ENCODE peak calls at places on chromosomes 7 and 10, in ten cellular contexts. P is foreskin keratinocyte; D is thoracic aorta; G is progenitor cell of endocrine pancreas; R is tibial nerve; Y is CD4-positive, alpha-beta T cell; K is coronary artery; U is uterus; M is mucosa of descending colon; N is fibroblast of mammary gland. C is an unnamed sample.
A peak's percentile ranks its signal among the peaks of the same experiment; 100 is the strongest.

GRCh38 chr10:92760609-92761008 is 70.9 kb downstream of the HHEX start:
- DNase-seq in M (no peak), N (peak; percentile 22), G (no peak), P (no peak), U (no peak), Y (no peak), R (no peak), K (no peak), D (no peak), C (peak; percentile 54)

GRCh38 chr7:98653601-98654310 is 36.7 kb downstream of the NPTX2 start:
- DNase-seq in P (no peak), D (no peak), Y (no peak), G (no peak), K (no peak), M (no peak), N (no peak), R (no peak), U (no peak), C (no peak)

GRCh38 chr7:88310950-88311674 is 4.4 kb upstream of the STEAP4 start:
- DNase-seq in Y (no peak), K (no peak), R (no peak), D (no peak), U (no peak), N (peak; percentile 51), P (no peak), M (no peak), G (no peak), C (no peak)

GRCh38 chr10:126324826-126325225 is 63.5 kb downstream of the ADAM12 start:
- DNase-seq in G (no peak), Y (no peak), U (no peak), R (no peak), P (no peak), D (no peak), M (no peak), N (no peak), K (no peak), C (no peak)

GRCh38 chr7:47783456-47784240 is 164.6 kb downstream of the PKD1L1 start:
- DNase-seq in K (no peak), R (no peak), D (peak; percentile 22), Y (no peak), M (no peak), G (no peak), U (peak; percentile 81), N (peak; percentile 96), P (peak; percentile 85), C (peak; percentile 93)

GRCh38 chr7:45573636-45574470 is at the start of gene ADCY1:
- DNase-seq in R (no peak), U (no peak), P (no peak), G (peak; percentile 60), M (no peak), N (no peak), D (no peak), K (peak; percentile 61), Y (no peak), C (no peak)

GRCh38 chr7:97845622-97846203 is 26.5 kb downstream of the ASNS start:
- DNase-seq in Y (no peak), G (no peak), U (no peak), N (peak; percentile 34), D (no peak), P (no peak), K (no peak), R (no peak), M (no peak), C (peak; percentile 24)

GRCh38 chr7:80175744-80176143 is 41.1 kb downstream of the GNAI1 start:
- DNase-seq in D (no peak), G (no peak), U (no peak), K (no peak), R (no peak), N (no peak), Y (no peak), P (no peak), M (no peak), C (no peak)

GRCh38 chr7:102828291-102828690 is 79.5 kb downstream of the FAM185A start:
- DNase-seq in D (no peak), K (no peak), R (no peak), U (no peak), N (no peak), G (no peak), M (no peak), Y (no peak), P (no peak), C (no peak)

GRCh38 chr7:83782628-83783027 is 133.7 kb upstream of the SEMA3E start:
- DNase-seq in P (no peak), N (peak; percentile 42), Y (no peak), U (no peak), K (no peak), G (no peak), R (no peak), D (no peak), M (no peak), C (no peak)

DNA sequence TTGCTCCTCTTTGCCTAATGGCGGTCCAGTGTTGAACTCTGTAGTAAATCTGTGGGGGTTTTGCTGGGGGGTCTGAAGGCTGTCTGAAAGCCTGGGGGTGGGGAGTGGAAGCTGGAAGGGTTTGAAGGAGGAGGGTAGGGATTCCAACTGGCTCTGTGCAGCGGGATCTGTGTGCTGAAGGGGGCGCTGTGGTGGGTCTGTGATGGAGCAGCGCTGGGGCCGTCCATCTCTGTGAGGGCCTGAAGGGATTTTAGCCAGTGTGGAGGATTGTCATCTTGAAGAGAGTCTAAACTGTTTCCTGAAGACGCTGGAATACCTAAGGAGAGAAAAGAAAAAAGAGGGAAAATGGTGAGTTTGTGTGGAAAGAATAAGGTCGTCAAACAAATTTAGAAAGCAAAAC is 129.2 kb downstream of the STRA8 start:
- DNase-seq in P (no peak), D (no peak), N (no peak), K (no peak), R (no peak), G (no peak), U (no peak), Y (no peak), M (no peak), C (no peak)
- TF ChIP-seq CTCF in P (peak; percentile 29), D (no peak), N (no peak), K (no peak), R (no peak), G (no peak), U (no peak), Y (no peak), M (no peak), C (peak; percentile 50)

GRCh38 chr10:97633921-97634320 is 621 bp upstream of the MORN4 start:
- DNase-seq in P (no peak), D (no peak), Y (no peak), G (no peak), R (no peak), K (no peak), M (peak; percentile 35), N (no peak), U (no peak), C (no peak)
- TF ChIP-seq CTCF in P (peak; percentile 41), D (no peak), Y (no peak), G (peak; percentile 37), R (peak; percentile 31), K (no peak), M (no peak), N (peak; percentile 19), U (no peak), C (peak; percentile 44)

GRCh38 chr10:70381491-70382421 is 669 bp downstream of the LRRC20 start:
- DNase-seq in U (peak; percentile 33), D (no peak), M (peak; percentile 64), R (no peak), G (peak; percentile 35), P (no peak), N (no peak), K (no peak), Y (no peak), C (no peak)
- TF ChIP-seq CTCF in U (no peak), D (no peak), M (no peak), R (no peak), G (no peak), P (no peak), N (no peak), K (no peak), Y (no peak), C (no peak)

GRCh38 chr7:19114591-19114855 is 2.9 kb downstream of the TWIST1 start:
- DNase-seq in K (no peak), D (no peak), P (no peak), G (no peak), Y (no peak), M (no peak), N (peak; percentile 70), U (no peak), R (no peak), C (peak; percentile 70)

GRCh38 chr7:19113855-19114590 is 3.4 kb downstream of the TWIST1 start:
- DNase-seq in R (no peak), U (no peak), M (no peak), G (no peak), K (no peak), N (peak; percentile 70), Y (no peak), D (no peak), P (no peak), C (peak; percentile 53)

GRCh38 chr7:19111474-19112143 is 5.8 kb downstream of the TWIST1 start:
- DNase-seq in R (no peak), U (no peak), N (peak; percentile 53), P (no peak), M (no peak), D (no peak), G (no peak), Y (no peak), K (no peak), C (peak; percentile 73)

GRCh38 chr7:19112290-19113000 is 5.0 kb downstream of the TWIST1 start:
- DNase-seq in N (peak; percentile 88), Y (no peak), D (no peak), M (no peak), K (no peak), G (no peak), U (no peak), P (no peak), R (no peak), C (peak; percentile 66)

GRCh38 chr7:19113001-19113349 is 4.5 kb downstream of the TWIST1 start:
- DNase-seq in Y (no peak), R (no peak), K (no peak), U (no peak), M (no peak), P (no peak), N (no peak), D (no peak), G (no peak), C (no peak)
- TF ChIP-seq CTCF in Y (no peak), R (no peak), K (no peak), U (no peak), M (no peak), P (no peak), N (no peak), D (no peak), G (no peak), C (no peak)